ENCODE peak calls at places on chromosome 12, in four cellular contexts. L is GM12878, W is A549, S is SK-N-SH. J is an unnamed sample.

GRCh38 chr12:103523771-103524170 is 28.0 kb upstream of the C12orf42 start:
- DNase-seq in L (no peak), W (no peak), S (no peak), J (no peak)

GRCh38 chr12:76586764-76587395 is 27.3 kb upstream of the OSBPL8 start:
- DNase-seq in L (no peak), W (no peak), S (peak), J (peak)

GRCh38 chr12:2891240-2892053 is 756 bp downstream of the TULP3 start:
- DNase-seq in L (no peak), W (peak), S (peak), J (peak)

GRCh38 chr12:15163577-15163976 is 57.6 kb downstream of the RERG start:
- DNase-seq in L (no peak), W (no peak), S (no peak), J (no peak)

GRCh38 chr12:67068773-67069450 is 200.2 kb upstream of the CAND1 start:
- DNase-seq in L (no peak), W (peak), S (peak), J (peak)

GRCh38 chr12:65642006-65642695 is 182.1 kb upstream of the HMGA2 start:
- DNase-seq in L (no peak), W (no peak), S (no peak), J (no peak)

GRCh38 chr12:4118601-4119156 is 154.9 kb upstream of the CCND2 start:
- DNase-seq in L (peak), W (no peak), S (no peak), J (no peak)

GRCh38 chr12:124663771-124664366 is 96.5 kb upstream of the NCOR2 start:
- DNase-seq in L (no peak), W (no peak), S (no peak), J (no peak)

GRCh38 chr12:118357327-118358007 is 15.2 kb downstream of the TAOK3 start:
- DNase-seq in L (peak), W (peak), S (peak), J (no peak)

GRCh38 chr12:71128191-71128590 is 29.6 kb downstream of the TSPAN8 start:
- DNase-seq in L (no peak), W (no peak), S (no peak), J (no peak)

GRCh38 chr12:17918013-17918412 is 172.0 kb downstream of the RERGL start:
- DNase-seq in L (no peak), W (no peak), S (no peak), J (no peak)

GRCh38 chr12:53097207-53097563 is 282 bp upstream of the IGFBP6 start:
- DNase-seq in L (no peak), W (no peak), S (peak), J (no peak)
- TF ChIP-seq PBX3 in L (no peak), W (no peak), S (no peak), J (no peak)

GRCh38 chr12:80472241-80472640 is 28.2 kb downstream of the PTPRQ start:
- DNase-seq in L (no peak), W (no peak), S (no peak), J (no peak)

GRCh38 chr12:80469681-80470080 is 25.6 kb downstream of the PTPRQ start:
- DNase-seq in L (no peak), W (no peak), S (no peak), J (no peak)

GRCh38 chr12:80470403-80470802 is 26.4 kb downstream of the PTPRQ start:
- DNase-seq in L (no peak), W (no peak), S (no peak), J (no peak)

DNA sequence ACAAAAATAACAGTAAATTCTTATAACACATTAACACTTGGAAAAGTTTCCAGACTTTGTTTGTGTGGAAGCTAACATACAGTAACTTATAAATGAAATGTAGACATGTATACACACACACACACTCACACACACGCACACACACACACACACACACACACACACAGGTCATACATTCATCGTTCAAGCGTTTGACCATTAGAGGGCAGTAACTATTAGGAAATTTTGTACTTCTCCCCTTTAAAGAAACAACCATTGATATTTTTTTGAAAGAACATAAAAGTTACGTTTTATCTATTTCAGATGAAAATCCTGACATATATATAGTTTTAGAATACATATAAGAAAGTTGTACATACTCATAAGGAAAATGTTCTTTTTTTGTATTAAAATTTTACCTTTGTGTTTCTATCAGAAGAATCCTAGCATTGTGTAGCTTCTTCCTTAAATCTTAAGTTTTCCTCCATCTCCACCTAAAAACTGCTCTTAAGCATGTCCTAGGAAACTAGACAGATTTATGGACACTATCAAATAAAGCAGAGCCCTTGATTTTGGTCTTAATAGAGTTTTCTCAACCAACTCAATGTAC is 29.0 kb downstream of the PTPRQ start:
- DNase-seq in L (peak), W (peak), S (peak), J (peak)
- TF ChIP-seq PBX3 in L (no peak), W (no peak), S (no peak), J (no peak)

GRCh38 chr12:105142259-105142658 is 34.7 kb downstream of the WASHC4 start:
- DNase-seq in L (no peak), W (no peak), S (no peak), J (no peak)
- TF ChIP-seq PBX3 in L (no peak), W (no peak), S (no peak), J (no peak)

GRCh38 chr12:109738209-109738608 is 24.6 kb downstream of the FAM222A start:
- DNase-seq in L (no peak), W (no peak), S (peak), J (no peak)

GRCh38 chr12:109737111-109737510 is 23.5 kb downstream of the FAM222A start:
- DNase-seq in L (no peak), W (no peak), S (no peak), J (no peak)

GRCh38 chr12:109736552-109737108 is 23.0 kb downstream of the FAM222A start:
- DNase-seq in L (no peak), W (no peak), S (peak), J (peak)

GRCh38 chr12:109738878-109739665 is 25.4 kb downstream of the FAM222A start:
- DNase-seq in L (no peak), W (no peak), S (peak), J (no peak)

GRCh38 chr12:109737631-109738030 is 24.0 kb downstream of the FAM222A start:
- DNase-seq in L (no peak), W (no peak), S (peak), J (peak)
- TF ChIP-seq PBX3 in L (no peak), W (no peak), S (no peak), J (no peak)

GRCh38 chr12:116159175-116159574 is 118.3 kb downstream of the MED13L start:
- DNase-seq in L (no peak), W (no peak), S (no peak), J (peak)
- TF ChIP-seq PBX3 in L (no peak), W (no peak), S (peak), J (no peak)

J was measured in HepG2.